ENCODE peak calls at places on chromosome 3, in six cellular contexts. G is breast epithelium, D is transverse colon, M is stomach, C is GM12891, I is prostate gland. X is an unnamed sample.

GRCh38 chr3:171055336-171056178 is 29.0 kb upstream of the SLC2A2 start:
- DNase-seq in D (no peak), I (no peak), C (no peak), M (no peak), G (no peak), X (no peak)

GRCh38 chr3:138114431-138114918 is 933 bp downstream of the DZIP1L start:
- DNase-seq in C (no peak), G (no peak), D (no peak), M (no peak), I (no peak), X (no peak)

GRCh38 chr3:12869025-12869695 is 27.8 kb upstream of the RPL32 start:
- DNase-seq in D (peak; percentile 67), C (peak; percentile 68), I (no peak), G (no peak), M (peak; percentile 76), X (peak; percentile 67)

GRCh38 chr3:58092516-58092915 is 84.3 kb downstream of the FLNB start:
- DNase-seq in D (no peak), G (no peak), I (no peak), C (no peak), M (no peak), X (no peak)

GRCh38 chr3:33331414-33331813 is 54.2 kb downstream of the FBXL2 start:
- DNase-seq in G (no peak), M (no peak), D (no peak), C (no peak), I (no peak), X (no peak)

GRCh38 chr3:129439381-129439816 is 349 bp downstream of the MBD4 start:
- DNase-seq in M (peak; percentile 45), C (peak; percentile 38), I (peak; percentile 24), G (peak; percentile 31), D (peak; percentile 64), X (peak; percentile 34)

GRCh38 chr3:18868911-18869689 is 279.2 kb upstream of the KCNH8 start:
- DNase-seq in I (no peak), G (no peak), D (no peak), M (no peak), C (no peak), X (no peak)

GRCh38 chr3:41199866-41200668 is 762 bp downstream of the CTNNB1 start:
- DNase-seq in G (peak; percentile 30), M (no peak), D (peak; percentile 44), C (peak; percentile 36), I (peak; percentile 30), X (peak; percentile 40)

GRCh38 chr3:111151438-111151837 is 79.8 kb downstream of the NECTIN3 start:
- DNase-seq in G (no peak), I (no peak), M (no peak), D (no peak), C (no peak), X (no peak)

GRCh38 chr3:115814778-115815380 is 191.6 kb downstream of the GAP43 start:
- DNase-seq in C (peak; percentile 15), M (peak; percentile 80), I (peak; percentile 51), D (peak; percentile 77), G (peak; percentile 47), X (peak; percentile 13)

GRCh38 chr3:187041362-187042061 is 97.8 kb downstream of the RPL39L start:
- DNase-seq in M (no peak), C (no peak), I (no peak), D (no peak), G (no peak), X (no peak)

GRCh38 chr3:134496481-134497071 is 10.7 kb downstream of the CEP63 start:
- DNase-seq in G (no peak), I (no peak), D (no peak), M (no peak), C (no peak), X (no peak)

GRCh38 chr3:97871788-97872187 is 50.0 kb downstream of the CRYBG3 start:
- DNase-seq in D (no peak), I (no peak), C (no peak), G (no peak), M (no peak), X (no peak)

GRCh38 chr3:113264741-113265140 is 53.4 kb downstream of the BOC start:
- DNase-seq in D (no peak), M (no peak), G (no peak), I (no peak), C (no peak), X (no peak)

GRCh38 chr3:196670335-196670734 is 30.8 kb downstream of the NRROS start:
- DNase-seq in M (no peak), D (no peak), I (no peak), C (no peak), G (no peak), X (no peak)

GRCh38 chr3:197718904-197719303 is 17.8 kb downstream of the RUBCN start:
- DNase-seq in C (no peak), D (no peak), I (no peak), M (no peak), G (no peak), X (no peak)

GRCh38 chr3:97510795-97511194 is 253.8 kb upstream of the ARL6 start:
- DNase-seq in D (peak; percentile 16), M (no peak), C (no peak), I (no peak), G (no peak), X (no peak)

GRCh38 chr3:123038751-123039150 is 11.2 kb upstream of the SEMA5B start:
- DNase-seq in I (no peak), C (no peak), G (no peak), D (no peak), M (no peak), X (no peak)

GRCh38 chr3:127412578-127413317 is 124.9 kb upstream of the PRR20G start:
- DNase-seq in M (no peak), I (no peak), C (no peak), G (no peak), D (peak; percentile 11), X (no peak)

GRCh38 chr3:3740061-3740460 is 59.2 kb upstream of the LRRN1 start:
- DNase-seq in D (no peak), C (no peak), I (no peak), M (no peak), G (no peak), X (no peak)

GRCh38 chr3:41148901-41149300 is 50.4 kb upstream of the CTNNB1 start:
- DNase-seq in G (no peak), I (no peak), M (no peak), D (no peak), C (no peak), X (no peak)

GRCh38 chr3:62892951-62893350 is 17.7 kb upstream of the CADPS start:
- DNase-seq in D (no peak), C (no peak), M (no peak), G (no peak), I (no peak), X (no peak)

GRCh38 chr3:6577584-6577983 is 283.3 kb upstream of the GRM7 start:
- DNase-seq in D (no peak), G (no peak), M (no peak), I (no peak), C (no peak), X (no peak)

GRCh38 chr3:46397111-46397510 is 9.8 kb downstream of the CCR5AS start:
- DNase-seq in M (no peak), D (no peak), C (no peak), G (no peak), I (no peak), X (no peak)

GRCh38 chr3:194178128-194178527 is 42.2 kb downstream of the HES1 start:
- DNase-seq in I (no peak), D (no peak), M (no peak), G (no peak), C (no peak), X (no peak)
- TF ChIP-seq POLR2A in I (no peak), D (no peak), M (no peak), G (no peak), C (no peak), X (no peak)

GRCh38 chr3:100709840-100710235 is 544 bp downstream of the TFG start:
- DNase-seq in D (peak; percentile 39), C (no peak), G (no peak), M (no peak), I (peak; percentile 19), X (peak; percentile 25)
- TF ChIP-seq POLR2AphosphoS5 in D (no peak), C (no peak), G (no peak), M (no peak), I (no peak), X (no peak)

DNA sequence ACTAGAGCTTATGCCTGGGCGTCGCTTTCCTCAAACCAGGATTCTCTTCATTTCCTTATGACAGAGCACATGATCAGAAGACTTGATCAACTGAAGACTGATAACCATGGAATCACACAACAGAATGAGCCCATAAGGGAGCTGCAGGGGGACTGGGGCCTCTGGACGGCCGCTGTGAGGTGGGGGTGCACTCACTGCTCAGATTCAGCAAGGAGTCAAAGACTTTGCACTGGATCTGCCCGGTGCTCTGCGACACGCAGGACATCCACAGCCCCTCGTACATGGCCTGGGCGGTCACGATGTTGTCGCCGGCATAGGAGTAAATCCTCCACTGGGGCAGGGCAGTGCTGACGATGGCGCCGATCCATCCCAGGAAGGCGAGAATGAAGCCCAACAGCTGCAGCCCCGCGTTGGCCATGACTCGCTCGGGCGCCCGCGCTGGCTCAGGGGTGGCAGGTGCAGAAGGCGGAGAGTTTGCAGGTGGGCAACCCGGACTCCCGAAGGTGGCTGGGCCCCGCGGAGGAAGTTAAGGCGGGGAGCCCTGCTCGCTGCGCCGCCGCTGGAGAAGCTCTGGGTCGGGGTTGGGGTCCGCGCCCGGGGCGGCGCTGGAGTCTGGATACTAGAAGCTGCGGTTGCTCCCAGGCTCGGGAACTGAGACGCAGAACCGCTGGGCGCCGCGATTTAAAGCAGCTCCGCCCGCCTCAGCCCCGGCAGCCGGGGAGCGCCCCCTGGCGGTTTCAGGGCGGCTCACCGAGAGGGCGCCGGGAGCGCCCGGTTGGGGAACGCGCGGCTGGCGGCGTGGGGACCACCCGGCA is at the start of gene CLDN1:
- DNase-seq in D (peak; percentile 84), M (peak; percentile 85), C (peak; percentile 66), I (peak; percentile 82), G (peak; percentile 59), X (peak; percentile 66)
- TF ChIP-seq POLR2A in D (no peak), M (no peak), C (no peak), I (peak; percentile 81), G (no peak), X (no peak)

GRCh38 chr3:15651396-15651795 is 49.9 kb downstream of the BTD start:
- DNase-seq in D (no peak), G (no peak), M (no peak), C (no peak), I (no peak), X (no peak)
- TF ChIP-seq POLR2AphosphoS5 in D (no peak), G (no peak), M (no peak), C (no peak), I (no peak), X (no peak)

GRCh38 chr3:54994026-54994626 is 66.3 kb upstream of the LRTM1 start:
- DNase-seq in I (no peak), D (no peak), C (no peak), M (no peak), G (no peak), X (no peak)
- TF ChIP-seq POLR2A in I (no peak), D (no peak), C (no peak), M (no peak), G (no peak), X (no peak)

GRCh38 chr3:31246293-31247062 is 286.2 kb upstream of the STT3B start:
- DNase-seq in I (no peak), G (no peak), M (no peak), D (no peak), C (no peak), X (no peak)
- TF ChIP-seq POLR2AphosphoS5 in I (no peak), G (no peak), M (no peak), D (no peak), C (peak; percentile 33), X (no peak)

GRCh38 chr3:164155386-164155785 is 922.9 kb downstream of the SI start:
- DNase-seq in D (no peak), M (no peak), I (no peak), G (no peak), C (no peak), X (no peak)
- TF ChIP-seq POLR2A in D (no peak), M (no peak), I (no peak), G (no peak), C (no peak), X (no peak)

GRCh38 chr3:130712718-130713423 is 33.8 kb downstream of the PIK3R4 start:
- DNase-seq in C (no peak), D (no peak), G (no peak), M (no peak), I (no peak), X (no peak)
- TF ChIP-seq POLR2AphosphoS5 in C (no peak), D (no peak), G (no peak), M (no peak), I (no peak), X (no peak)